ENCODE peak calls at places on chromosomes 3 and 15, in eight cellular contexts. One of them, this sample, is unnamed.

GRCh38 chr3:1269808-1270207 is 177.0 kb downstream of the CNTN6 start:
- DNase-seq in KG1: no peak
- DNase-seq in Kasumi-1: no peak
- DNase-seq in SJSA1: no peak
- DNase-seq in left cardiac atrium: no peak
- DNase-seq in neural crest cell: no peak
- DNase-seq in osteoblast: no peak
- DNase-seq in SW 1271: no peak
- DNase-seq in this sample: no peak

GRCh38 chr3:14391033-14391432 is 11.4 kb upstream of the SLC6A6 start:
- DNase-seq in KG1: no peak
- DNase-seq in Kasumi-1: no peak
- DNase-seq in SJSA1: no peak
- DNase-seq in left cardiac atrium: peak
- DNase-seq in neural crest cell: no peak
- DNase-seq in osteoblast: peak
- DNase-seq in SW 1271: no peak
- DNase-seq in this sample: no peak

GRCh38 chr3:27147215-27147614 is 222.0 kb downstream of the NEK10 start:
- DNase-seq in KG1: no peak
- DNase-seq in Kasumi-1: no peak
- DNase-seq in SJSA1: no peak
- DNase-seq in left cardiac atrium: no peak
- DNase-seq in neural crest cell: no peak
- DNase-seq in osteoblast: no peak
- DNase-seq in SW 1271: peak
- DNase-seq in this sample: no peak

GRCh38 chr3:28808068-28808467 is 459.4 kb upstream of the AZI2 start:
- DNase-seq in KG1: no peak
- DNase-seq in Kasumi-1: no peak
- DNase-seq in SJSA1: no peak
- DNase-seq in left cardiac atrium: no peak
- DNase-seq in neural crest cell: no peak
- DNase-seq in osteoblast: no peak
- DNase-seq in SW 1271: no peak
- DNase-seq in this sample: no peak

GRCh38 chr3:179323197-179323901 is 518 bp downstream of the ZNF639 start:
- DNase-seq in KG1: peak
- DNase-seq in Kasumi-1: peak
- DNase-seq in SJSA1: peak
- DNase-seq in left cardiac atrium: peak
- DNase-seq in neural crest cell: peak
- DNase-seq in osteoblast: peak
- DNase-seq in SW 1271: peak
- DNase-seq in this sample: peak

GRCh38 chr3:195806211-195806915 is 5.4 kb downstream of the MUC4 start:
- DNase-seq in KG1: no peak
- DNase-seq in Kasumi-1: no peak
- DNase-seq in SJSA1: no peak
- DNase-seq in left cardiac atrium: no peak
- DNase-seq in neural crest cell: no peak
- DNase-seq in osteoblast: peak
- DNase-seq in SW 1271: no peak
- DNase-seq in this sample: no peak

GRCh38 chr15:64232400-64232799 is 69.6 kb upstream of the PPIB start:
- DNase-seq in KG1: no peak
- DNase-seq in Kasumi-1: no peak
- DNase-seq in SJSA1: no peak
- DNase-seq in left cardiac atrium: no peak
- DNase-seq in neural crest cell: no peak
- DNase-seq in osteoblast: no peak
- DNase-seq in SW 1271: peak
- DNase-seq in this sample: no peak

GRCh38 chr3:16378920-16379319 is 113.9 kb downstream of the OXNAD1 start:
- DNase-seq in KG1: no peak
- DNase-seq in Kasumi-1: no peak
- DNase-seq in SJSA1: peak
- DNase-seq in left cardiac atrium: no peak
- DNase-seq in neural crest cell: no peak
- DNase-seq in osteoblast: peak
- DNase-seq in SW 1271: no peak
- DNase-seq in this sample: no peak

GRCh38 chr3:14441920-14442300 is 39.5 kb downstream of the SLC6A6 start:
- DNase-seq in KG1: no peak
- DNase-seq in Kasumi-1: no peak
- DNase-seq in SJSA1: no peak
- DNase-seq in left cardiac atrium: no peak
- DNase-seq in neural crest cell: no peak
- DNase-seq in osteoblast: peak
- DNase-seq in SW 1271: peak
- DNase-seq in this sample: no peak

GRCh38 chr3:5057857-5058324 is 64.2 kb upstream of the ARL8B start:
- DNase-seq in KG1: peak
- DNase-seq in Kasumi-1: peak
- DNase-seq in SJSA1: peak
- DNase-seq in left cardiac atrium: peak
- DNase-seq in neural crest cell: peak
- DNase-seq in osteoblast: peak
- DNase-seq in SW 1271: peak
- DNase-seq in this sample: peak

This sample was measured in upper lobe of right lung.